ENCODE peak calls at places on chromosomes 7 and 10, in four cellular contexts. I is cardiac muscle cell, R is fibroblast of mammary gland, P is SK-N-SH. X is an unnamed sample.

GRCh38 chr7:128879939-128880746 is 17.5 kb downstream of the ATP6V1F start:
- DNase-seq in I (peak; percentile 77), P (peak; percentile 99), R (peak; percentile 58), X (peak; percentile 57)

GRCh38 chr7:128859232-128860157 is 3.2 kb upstream of the ATP6V1F start:
- DNase-seq in P (no peak), R (no peak), I (no peak), X (no peak)

GRCh38 chr7:75725306-75725705 is 13.4 kb downstream of the HIP1 start:
- DNase-seq in I (no peak), P (no peak), R (no peak), X (no peak)

GRCh38 chr7:51160990-51161615 is 155.5 kb downstream of the COBL start:
- DNase-seq in R (peak; percentile 78), I (peak; percentile 87), P (peak; percentile 81), X (peak; percentile 77)

GRCh38 chr7:101121996-101122932 is 4.6 kb upstream of the SERPINE1 start:
- DNase-seq in P (no peak), I (peak; percentile 99), R (peak; percentile 98), X (peak; percentile 96)

GRCh38 chr10:47246409-47247189 is 53.4 kb upstream of the GDF10 start:
- DNase-seq in P (no peak), I (no peak), R (no peak), X (no peak)

GRCh38 chr10:8279598-8279997 is 225.1 kb downstream of the GATA3 start:
- DNase-seq in P (peak; percentile 38), R (no peak), I (peak; percentile 79), X (peak; percentile 60)

GRCh38 chr7:28330384-28331070 is 81.8 kb upstream of the CREB5 start:
- DNase-seq in P (no peak), I (no peak), R (peak; percentile 62), X (no peak)

GRCh38 chr10:21263266-21263803 is 262.1 kb downstream of the SKIDA1 start:
- DNase-seq in I (no peak), R (no peak), P (no peak), X (no peak)

GRCh38 chr7:132141109-132141508 is 435.2 kb downstream of the PLXNA4 start:
- DNase-seq in P (no peak), I (peak; percentile 3), R (no peak), X (no peak)

GRCh38 chr10:13956826-13957225 is 370.1 kb downstream of the PRPF18 start:
- DNase-seq in P (no peak), R (peak; percentile 83), I (peak; percentile 73), X (peak; percentile 88)
- TF ChIP-seq CTCF in P (no peak), R (peak; percentile 52), I (peak; percentile 37), X (peak; percentile 41)

DNA sequence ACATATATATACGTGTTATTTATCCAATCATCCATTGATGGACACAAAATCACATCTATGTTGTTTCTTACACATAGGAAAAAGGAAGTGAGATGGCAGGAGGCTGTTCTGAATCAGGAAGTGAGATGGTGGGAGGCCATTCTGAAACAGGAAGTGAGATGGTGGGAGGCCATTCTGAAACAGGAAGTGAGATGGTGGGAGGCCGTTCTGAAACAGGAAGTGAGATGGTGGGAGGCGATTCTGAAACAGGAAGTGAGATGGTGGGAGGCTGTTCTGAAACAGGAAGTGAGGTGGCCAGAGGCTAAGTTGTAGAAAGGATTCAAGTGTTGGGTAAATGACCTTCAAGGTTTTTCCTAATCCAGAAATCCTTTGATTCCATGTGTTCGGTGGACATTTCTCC is 921.5 kb downstream of the TYW1 start:
- DNase-seq in I (no peak), P (no peak), R (peak; percentile 8), X (no peak)
- H3K4me3 ChIP-seq in I (no peak overlapping the region), P (no peak overlapping the region), R (no peak overlapping the region), X (no peak overlapping the region)

GRCh38 chr7:4833176-4833575 is 28.7 kb downstream of the PAPOLB start:
- DNase-seq in R (no peak), I (no peak), P (no peak), X (no peak)

GRCh38 chr7:4828720-4829383 is 33.0 kb downstream of the PAPOLB start:
- DNase-seq in I (no peak), P (no peak), R (no peak), X (no peak)

GRCh38 chr7:4831723-4832495 is 29.9 kb downstream of the PAPOLB start:
- DNase-seq in R (no peak), I (no peak), P (peak; percentile 72), X (no peak)

GRCh38 chr7:4832711-4833110 is 29.1 kb downstream of the PAPOLB start:
- DNase-seq in I (no peak), P (peak; percentile 30), R (no peak), X (no peak)

GRCh38 chr7:4830176-4830575 is 31.7 kb downstream of the PAPOLB start:
- DNase-seq in R (peak; percentile 63), P (peak; percentile 95), I (peak; percentile 81), X (peak; percentile 79)
- TF ChIP-seq CTCF in R (peak; percentile 72), P (peak; percentile 72), I (peak; percentile 98), X (peak; percentile 99)

GRCh38 chr10:117370205-117370604 is 5.0 kb downstream of the PDZD8 start:
- DNase-seq in R (peak; percentile 61), P (no peak), I (peak; percentile 22), X (peak; percentile 29)
- H3K4me3 ChIP-seq in R (no peak overlapping the region), P (no peak overlapping the region), I (no peak overlapping the region), X (no peak overlapping the region)

GRCh38 chr7:26238004-26238403 is 36.5 kb downstream of the CBX3 start:
- DNase-seq in P (no peak), R (no peak), I (no peak), X (no peak)

GRCh38 chr7:26237035-26237807 is 35.7 kb downstream of the CBX3 start:
- DNase-seq in R (peak; percentile 27), I (no peak), P (no peak), X (no peak)

GRCh38 chr7:26233902-26234511 is 32.5 kb downstream of the CBX3 start:
- DNase-seq in R (no peak), I (no peak), P (no peak), X (no peak)
- TF ChIP-seq CTCF in R (no peak), I (no peak), P (no peak), X (no peak)

GRCh38 chr7:140317999-140318398 is 80.3 kb downstream of the SLC37A3 start:
- DNase-seq in R (no peak), P (no peak), I (no peak), X (no peak)

GRCh38 chr7:140314571-140315480 is 83.5 kb downstream of the SLC37A3 start:
- DNase-seq in I (no peak), P (no peak), R (peak; percentile 24), X (peak; percentile 18)

GRCh38 chr7:140316165-140316661 is 82.1 kb downstream of the SLC37A3 start:
- DNase-seq in R (peak; percentile 83), P (no peak), I (peak; percentile 71), X (peak; percentile 66)

GRCh38 chr7:140317597-140317996 is 80.7 kb downstream of the SLC37A3 start:
- DNase-seq in I (no peak), R (no peak), P (no peak), X (no peak)

GRCh38 chr7:140315498-140316164 is 82.7 kb downstream of the SLC37A3 start:
- DNase-seq in P (no peak), I (no peak), R (no peak), X (no peak)
- H3K4me3 ChIP-seq in P (no peak overlapping the region), I (no peak overlapping the region), R (peak overlapping the region; percentile 13), X (no peak overlapping the region)

GRCh38 chr10:84026821-84027257 is 112.5 kb upstream of the GHITM start:
- DNase-seq in I (peak; percentile 27), R (peak; percentile 14), P (peak; percentile 35), X (no peak)
- TF ChIP-seq CTCF in I (peak; percentile 83), R (peak; percentile 63), P (peak; percentile 65), X (peak; percentile 57)

GRCh38 chr7:21912305-21912704 is 33.4 kb downstream of the CDCA7L start:
- DNase-seq in I (peak; percentile 82), R (peak; percentile 78), P (no peak), X (peak; percentile 55)
- H3K4me3 ChIP-seq in I (no peak overlapping the region), R (no peak overlapping the region), P (no peak overlapping the region), X (no peak overlapping the region)

GRCh38 chr10:25934673-25935139 is 677 bp downstream of the MYO3A start:
- DNase-seq in I (no peak), R (no peak), P (peak; percentile 37), X (no peak)
- TF ChIP-seq CTCF in I (peak; percentile 30), R (no peak), P (peak; percentile 29), X (no peak)